ENCODE peak calls at places on chromosomes 12 and 14, in ten cellular contexts. One of them, this sample, is unnamed.
A peak's percentile ranks its signal among the peaks of the same experiment; 100 is the strongest.

GRCh38 chr14:32075636-32076277 is 1.3 kb upstream of the ARHGAP5 start:
- DNase-seq in cardiac muscle cell: peak; percentile 24
- DNase-seq in stimulated activated naive CD4-positive, alpha-beta T cell: no peak
- DNase-seq in T-cell: no peak
- DNase-seq in tibial artery: peak; percentile 80
- DNase-seq in renal cortical epithelial cell: peak; percentile 37
- DNase-seq in RWPE1: peak; percentile 50
- DNase-seq in pons: peak; percentile 68
- DNase-seq in kidney glomerular epithelial cell: peak; percentile 37
- DNase-seq in NCI-H82: no peak
- DNase-seq in this sample: peak; percentile 74

GRCh38 chr12:84785951-84786350 is 126.6 kb downstream of the SLC6A15 start:
- DNase-seq in stimulated activated naive CD4-positive, alpha-beta T cell: no peak
- DNase-seq in pons: no peak
- DNase-seq in kidney glomerular epithelial cell: no peak
- DNase-seq in NCI-H82: no peak
- DNase-seq in renal cortical epithelial cell: no peak
- DNase-seq in tibial artery: no peak
- DNase-seq in RWPE1: no peak
- DNase-seq in cardiac muscle cell: peak; percentile 9
- DNase-seq in T-cell: no peak
- DNase-seq in this sample: no peak

GRCh38 chr14:92973265-92973797 is 50.4 kb downstream of the CHGA start:
- DNase-seq in RWPE1: peak; percentile 78
- DNase-seq in renal cortical epithelial cell: peak; percentile 26
- DNase-seq in T-cell: no peak
- DNase-seq in NCI-H82: peak; percentile 68
- DNase-seq in kidney glomerular epithelial cell: no peak
- DNase-seq in stimulated activated naive CD4-positive, alpha-beta T cell: no peak
- DNase-seq in cardiac muscle cell: peak; percentile 82
- DNase-seq in tibial artery: peak; percentile 89
- DNase-seq in pons: peak; percentile 83
- DNase-seq in this sample: peak; percentile 90

GRCh38 chr12:21751517-21751916 is 23.0 kb downstream of the KCNJ8 start:
- DNase-seq in cardiac muscle cell: peak; percentile 69
- DNase-seq in pons: no peak
- DNase-seq in renal cortical epithelial cell: peak; percentile 39
- DNase-seq in tibial artery: no peak
- DNase-seq in kidney glomerular epithelial cell: no peak
- DNase-seq in stimulated activated naive CD4-positive, alpha-beta T cell: no peak
- DNase-seq in RWPE1: no peak
- DNase-seq in NCI-H82: no peak
- DNase-seq in T-cell: no peak
- DNase-seq in this sample: no peak

GRCh38 chr12:116066381-116067230 is 210.9 kb downstream of the MED13L start:
- DNase-seq in pons: no peak
- DNase-seq in stimulated activated naive CD4-positive, alpha-beta T cell: peak; percentile 5
- DNase-seq in cardiac muscle cell: peak; percentile 61
- DNase-seq in RWPE1: peak; percentile 32
- DNase-seq in tibial artery: no peak
- DNase-seq in kidney glomerular epithelial cell: peak; percentile 65
- DNase-seq in T-cell: peak; percentile 62
- DNase-seq in NCI-H82: peak; percentile 58
- DNase-seq in renal cortical epithelial cell: peak; percentile 59
- DNase-seq in this sample: no peak

GRCh38 chr14:67526676-67527459 is 6.2 kb upstream of the PLEKHH1 start:
- DNase-seq in pons: peak; percentile 92
- DNase-seq in RWPE1: peak; percentile 55
- DNase-seq in renal cortical epithelial cell: peak; percentile 59
- DNase-seq in cardiac muscle cell: peak; percentile 60
- DNase-seq in T-cell: no peak
- DNase-seq in tibial artery: no peak
- DNase-seq in NCI-H82: peak; percentile 78
- DNase-seq in kidney glomerular epithelial cell: peak; percentile 51
- DNase-seq in stimulated activated naive CD4-positive, alpha-beta T cell: no peak
- DNase-seq in this sample: peak; percentile 76

GRCh38 chr12:127416796-127417195 is 850.2 kb upstream of the TMEM132C start:
- DNase-seq in tibial artery: no peak
- DNase-seq in cardiac muscle cell: no peak
- DNase-seq in kidney glomerular epithelial cell: no peak
- DNase-seq in renal cortical epithelial cell: no peak
- DNase-seq in T-cell: no peak
- DNase-seq in RWPE1: peak; percentile 49
- DNase-seq in NCI-H82: no peak
- DNase-seq in pons: no peak
- DNase-seq in stimulated activated naive CD4-positive, alpha-beta T cell: no peak
- DNase-seq in this sample: no peak

GRCh38 chr14:54818201-54819133 is 84.2 kb downstream of the GCH1 start:
- DNase-seq in stimulated activated naive CD4-positive, alpha-beta T cell: no peak
- DNase-seq in RWPE1: peak; percentile 64
- DNase-seq in cardiac muscle cell: peak; percentile 88
- DNase-seq in NCI-H82: no peak
- DNase-seq in kidney glomerular epithelial cell: peak; percentile 22
- DNase-seq in renal cortical epithelial cell: peak; percentile 68
- DNase-seq in T-cell: no peak
- DNase-seq in pons: no peak
- DNase-seq in tibial artery: no peak
- DNase-seq in this sample: no peak

GRCh38 chr12:12327802-12328201 is 22.2 kb downstream of the MANSC1 start:
- DNase-seq in tibial artery: no peak
- DNase-seq in cardiac muscle cell: peak; percentile 79
- DNase-seq in renal cortical epithelial cell: peak; percentile 76
- DNase-seq in pons: peak; percentile 82
- DNase-seq in stimulated activated naive CD4-positive, alpha-beta T cell: no peak
- DNase-seq in kidney glomerular epithelial cell: peak; percentile 43
- DNase-seq in RWPE1: peak; percentile 30
- DNase-seq in T-cell: no peak
- DNase-seq in NCI-H82: peak; percentile 84
- DNase-seq in this sample: peak; percentile 63

GRCh38 chr12:1842905-1843640 is 22.7 kb downstream of the LRTM2 start:
- DNase-seq in pons: no peak
- DNase-seq in stimulated activated naive CD4-positive, alpha-beta T cell: no peak
- DNase-seq in kidney glomerular epithelial cell: no peak
- DNase-seq in T-cell: no peak
- DNase-seq in cardiac muscle cell: no peak
- DNase-seq in tibial artery: peak; percentile 38
- DNase-seq in RWPE1: no peak
- DNase-seq in NCI-H82: no peak
- DNase-seq in renal cortical epithelial cell: no peak
- DNase-seq in this sample: no peak

GRCh38 chr14:100536721-100537700 is 50.2 kb downstream of the BEGAIN start:
- DNase-seq in tibial artery: no peak
- DNase-seq in NCI-H82: no peak
- DNase-seq in renal cortical epithelial cell: no peak
- DNase-seq in RWPE1: no peak
- DNase-seq in cardiac muscle cell: no peak
- DNase-seq in stimulated activated naive CD4-positive, alpha-beta T cell: no peak
- DNase-seq in kidney glomerular epithelial cell: no peak
- DNase-seq in T-cell: no peak
- DNase-seq in pons: no peak
- DNase-seq in this sample: no peak